ENCODE peak calls at places on chromosomes 12 and 14, in six cellular contexts. Q, F, Z, I, W and R are unnamed samples.

GRCh38 chr12:79514730-79515525 is 175.8 kb downstream of the PAWR start:
- DNase-seq in Q (no peak), W (no peak), I (no peak), F (peak; percentile 15), Z (no peak), R (no peak)

GRCh38 chr12:112321277-112321676 is 61.0 kb downstream of the HECTD4 start:
- DNase-seq in Z (no peak), I (no peak), F (no peak), Q (no peak), W (no peak), R (no peak)

GRCh38 chr14:77103475-77103874 is 5.4 kb downstream of the CIPC start:
- DNase-seq in Z (no peak), Q (no peak), F (no peak), W (no peak), I (no peak), R (no peak)

GRCh38 chr12:106010746-106011145 is 128.0 kb downstream of the NUAK1 start:
- DNase-seq in I (no peak), F (peak; percentile 5), Q (no peak), W (no peak), Z (no peak), R (peak; percentile 39)

GRCh38 chr14:87772854-87773253 is 220.1 kb downstream of the GALC start:
- DNase-seq in W (no peak), I (no peak), Z (no peak), F (no peak), Q (no peak), R (no peak)

GRCh38 chr12:57744194-57744776 is 554 bp upstream of the TSPAN31 start:
- DNase-seq in Z (peak; percentile 81), I (peak; percentile 88), Q (no peak), F (no peak), W (peak; percentile 64), R (no peak)

GRCh38 chr12:112995008-112995407 is 16.7 kb downstream of the OAS2 start:
- DNase-seq in W (no peak), Q (no peak), F (no peak), I (no peak), Z (no peak), R (no peak)

GRCh38 chr14:36471431-36471830 is 48.6 kb downstream of the NKX2-1 start:
- DNase-seq in F (no peak), W (no peak), Z (no peak), I (no peak), Q (no peak), R (no peak)

GRCh38 chr14:61227893-61228591 is 53.1 kb downstream of the TMEM30B start:
- DNase-seq in F (no peak), W (no peak), Q (no peak), I (no peak), Z (no peak), R (no peak)

GRCh38 chr14:105384605-105385321 is 13.6 kb upstream of the TEX22 start:
- DNase-seq in Q (no peak), F (no peak), W (no peak), I (no peak), Z (no peak), R (no peak)

GRCh38 chr14:91873476-91874265 is 6.3 kb upstream of the TC2N start:
- DNase-seq in W (no peak), I (no peak), Z (no peak), F (peak; percentile 45), Q (peak; percentile 61), R (no peak)

GRCh38 chr14:23558363-23559009 is 2.4 kb downstream of the THTPA start:
- DNase-seq in W (no peak), I (no peak), Q (no peak), F (no peak), Z (no peak), R (no peak)

GRCh38 chr14:61315288-61315687 is 6.1 kb upstream of the PRKCH start:
- DNase-seq in Z (no peak), W (no peak), I (no peak), Q (no peak), F (no peak), R (no peak)

GRCh38 chr14:89137514-89138163 is 279.4 kb downstream of the FOXN3 start:
- DNase-seq in Z (peak; percentile 88), F (peak; percentile 95), W (peak; percentile 32), I (peak; percentile 10), Q (peak; percentile 82), R (peak; percentile 75)

GRCh38 chr14:49977126-49977841 is 84.4 kb downstream of the ARF6 start:
- DNase-seq in Q (no peak), F (no peak), W (no peak), I (peak; percentile 27), Z (no peak), R (no peak)

GRCh38 chr12:42953021-42953420 is 363.5 kb upstream of the PRICKLE1 start:
- DNase-seq in Z (no peak), W (no peak), I (no peak), Q (no peak), F (no peak), R (no peak)

GRCh38 chr12:51722387-51722786 is 126.1 kb downstream of the FIGNL2 start:
- DNase-seq in W (no peak), Z (no peak), F (no peak), I (no peak), Q (no peak), R (no peak)

GRCh38 chr12:31011746-31012567 is 61.7 kb upstream of the DDX11 start:
- DNase-seq in Z (no peak), I (no peak), Q (no peak), W (no peak), F (no peak), R (no peak)

GRCh38 chr14:63725786-63726185 is 2.1 kb downstream of the SGPP1 start:
- DNase-seq in F (no peak), Q (no peak), W (no peak), I (no peak), Z (no peak), R (no peak)

GRCh38 chr14:68476212-68476964 is 316.5 kb downstream of the ZFP36L1 start:
- DNase-seq in Q (peak; percentile 96), I (no peak), F (peak; percentile 91), Z (no peak), W (peak; percentile 33), R (peak; percentile 85)

GRCh38 chr12:90899456-90900182 is 55.4 kb downstream of the CCER1 start:
- DNase-seq in Q (no peak), Z (no peak), I (no peak), W (no peak), F (no peak), R (no peak)

GRCh38 chr14:42047421-42048045 is 440.9 kb downstream of the LRFN5 start:
- DNase-seq in W (no peak), I (no peak), F (peak; percentile 70), Q (no peak), Z (no peak), R (no peak)

GRCh38 chr12:82057770-82058169 is 298.6 kb upstream of the PPFIA2 start:
- DNase-seq in F (no peak), I (no peak), Z (no peak), Q (peak; percentile 77), W (no peak), R (no peak)

GRCh38 chr14:32449640-32450039 is 120.5 kb downstream of the AKAP6 start:
- DNase-seq in W (no peak), F (no peak), I (no peak), Z (no peak), Q (no peak), R (no peak)

GRCh38 chr12:53005215-53005985 is 856 bp upstream of the EIF4B start:
- DNase-seq in Q (no peak), W (peak; percentile 13), I (no peak), F (peak; percentile 20), Z (peak; percentile 29), R (no peak)

GRCh38 chr14:56294125-56294524 is 175.9 kb downstream of the PELI2 start:
- DNase-seq in F (no peak), W (no peak), Z (no peak), I (no peak), Q (no peak), R (no peak)
- TF ChIP-seq CTCF in F (peak; percentile 2), W (no peak), Z (no peak), I (no peak), Q (no peak), R (no peak)

GRCh38 chr12:132227782-132228417 is 83.6 kb downstream of the NOC4L start:
- DNase-seq in Q (no peak), I (no peak), Z (no peak), F (no peak), W (no peak), R (no peak)
- H3K27me3 ChIP-seq in Q (peaks cover 28% of the 10 kb centered on the region), I (peaks cover 18% of the 10 kb centered on the region), Z (no peaks in the 10 kb centered on the region), F (peaks cover 10% of the 10 kb centered on the region), W (peaks cover 57% of the 10 kb centered on the region), R (peaks cover 7% of the 10 kb centered on the region)

DNA sequence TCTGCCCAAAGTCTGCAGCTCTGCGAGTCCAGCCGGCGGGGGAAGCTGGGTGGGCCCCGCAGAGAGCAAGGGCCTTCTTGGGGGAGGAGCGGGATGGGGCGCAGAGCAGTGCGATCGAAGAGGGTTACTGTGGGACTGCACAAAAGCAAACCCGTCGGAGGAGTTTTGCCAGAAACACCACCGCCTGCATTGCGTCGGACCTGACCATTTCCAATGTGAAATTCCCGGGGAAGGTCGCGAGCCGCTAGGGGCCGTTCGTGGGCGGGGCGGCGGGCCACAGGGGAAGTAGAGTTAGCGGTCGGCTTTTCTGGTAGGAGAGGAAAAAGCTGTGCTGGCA is 340 bp upstream of the KCNA1 start:
- DNase-seq in W (no peak), F (no peak), Q (no peak), I (no peak), Z (no peak), R (no peak)
- H3K4me3 ChIP-seq in W (peak overlapping the region; percentile 18), F (peak overlapping the region; percentile 29), Q (no peak overlapping the region), I (no peak overlapping the region), Z (no peak overlapping the region), R (no peak overlapping the region)

DNA sequence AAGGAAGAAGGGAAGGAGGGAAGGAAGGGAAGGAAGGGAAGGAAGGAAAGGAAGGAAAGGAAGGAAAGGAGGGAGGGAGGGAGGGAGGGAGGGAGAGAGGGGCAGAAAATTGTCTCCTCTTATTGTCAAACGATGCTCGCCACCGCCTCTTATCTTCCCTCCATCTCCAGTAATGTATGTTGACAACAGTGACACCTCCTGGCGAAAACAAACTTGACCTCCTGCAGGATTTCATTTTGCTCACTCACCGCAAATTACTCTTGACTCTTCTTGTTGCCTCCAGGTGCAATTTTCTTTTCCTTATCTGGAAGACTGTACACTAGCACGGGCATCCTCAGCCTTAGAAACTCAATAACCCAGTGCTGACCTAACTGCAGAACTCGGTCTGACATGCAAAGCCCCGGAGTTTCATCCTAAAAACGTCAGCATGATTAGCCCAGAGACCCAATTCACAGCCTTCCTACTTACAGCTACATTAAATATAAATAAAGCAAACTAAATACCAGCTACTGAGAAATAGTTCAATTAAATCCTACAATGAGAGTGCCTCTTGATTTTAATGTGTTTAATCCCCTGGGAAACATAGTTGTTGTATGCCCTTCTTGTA is 512.4 kb upstream of the TMPO start:
- DNase-seq in W (no peak), I (peak; percentile 7), F (peak; percentile 28), Z (peak; percentile 38), Q (no peak), R (no peak)
- TF ChIP-seq CTCF in W (no peak), I (peak; percentile 37), F (peak; percentile 26), Z (no peak), Q (peak; percentile 54), R (no peak)

GRCh38 chr12:114692558-114693531 is 8.9 kb upstream of the TBX3 start:
- DNase-seq in Q (no peak), Z (no peak), W (no peak), I (no peak), F (no peak), R (no peak)
- H3K27me3 ChIP-seq in Q (peaks cover 97% of the 10 kb centered on the region), Z (no peaks in the 10 kb centered on the region), W (peaks cover 100% of the 10 kb centered on the region), I (peaks cover 30% of the 10 kb centered on the region), F (peaks cover 100% of the 10 kb centered on the region), R (no peaks in the 10 kb centered on the region)

GRCh38 chr14:103189481-103190470 is 66.5 kb downstream of the TNFAIP2 start:
- DNase-seq in F (no peak), Q (no peak), W (no peak), I (no peak), Z (no peak), R (no peak)
- H3K4me3 ChIP-seq in F (peak overlapping the region; percentile 39), Q (no peak overlapping the region), W (peak overlapping the region; percentile 36), I (no peak overlapping the region), Z (no peak overlapping the region), R (peak overlapping the region; percentile 34)